ENCODE peak calls at places on chromosomes 4 and X, in six cellular contexts. One of them, this sample, is unnamed.

GRCh38 chr4:5651089-5651488 is 57.3 kb downstream of the EVC2 start:
- DNase-seq in tibial nerve: no peak
- DNase-seq in AG04450: no peak
- DNase-seq in Peyer's patch: no peak
- DNase-seq in body of pancreas: no peak
- DNase-seq in kidney: no peak
- DNase-seq in this sample: no peak

GRCh38 chr4:15988222-15988621 is 25.2 kb upstream of the FGFBP2 start:
- DNase-seq in tibial nerve: no peak
- DNase-seq in AG04450: no peak
- DNase-seq in Peyer's patch: no peak
- DNase-seq in body of pancreas: no peak
- DNase-seq in kidney: no peak
- DNase-seq in this sample: no peak

GRCh38 chr4:56220261-56220660 is 167.0 kb downstream of the AASDH start:
- DNase-seq in tibial nerve: no peak
- DNase-seq in AG04450: peak; percentile 6
- DNase-seq in Peyer's patch: no peak
- DNase-seq in body of pancreas: no peak
- DNase-seq in kidney: no peak
- DNase-seq in this sample: no peak

GRCh38 chr4:3745886-3746656 is 20.1 kb upstream of the ADRA2C start:
- DNase-seq in tibial nerve: no peak
- DNase-seq in AG04450: no peak
- DNase-seq in Peyer's patch: no peak
- DNase-seq in body of pancreas: no peak
- DNase-seq in kidney: no peak
- DNase-seq in this sample: no peak

GRCh38 chrX:129193357-129193756 is 329.9 kb downstream of the SMARCA1 start:
- DNase-seq in tibial nerve: no peak
- DNase-seq in AG04450: no peak
- DNase-seq in Peyer's patch: no peak
- DNase-seq in body of pancreas: no peak
- DNase-seq in kidney: no peak
- DNase-seq in this sample: no peak

GRCh38 chr4:184383497-184384055 is 90.8 kb downstream of the IRF2 start:
- DNase-seq in tibial nerve: peak; percentile 52
- DNase-seq in AG04450: peak; percentile 90
- DNase-seq in Peyer's patch: no peak
- DNase-seq in body of pancreas: peak; percentile 64
- DNase-seq in kidney: no peak
- DNase-seq in this sample: peak; percentile 71

GRCh38 chr4:146059153-146059552 is 116.4 kb upstream of the LSM6 start:
- DNase-seq in tibial nerve: no peak
- DNase-seq in AG04450: no peak
- DNase-seq in Peyer's patch: no peak
- DNase-seq in body of pancreas: no peak
- DNase-seq in kidney: no peak
- DNase-seq in this sample: no peak

GRCh38 chr4:122777846-122778501 is 45.5 kb downstream of the BBS12 start:
- DNase-seq in tibial nerve: no peak
- DNase-seq in AG04450: no peak
- DNase-seq in Peyer's patch: no peak
- DNase-seq in body of pancreas: no peak
- DNase-seq in kidney: no peak
- DNase-seq in this sample: no peak

GRCh38 chr4:118033148-118034060 is 882 bp upstream of the NDST3 start:
- DNase-seq in tibial nerve: no peak
- DNase-seq in AG04450: no peak
- DNase-seq in Peyer's patch: no peak
- DNase-seq in body of pancreas: peak; percentile 37
- DNase-seq in kidney: peak; percentile 82
- DNase-seq in this sample: no peak

GRCh38 chrX:31423575-31424284 is 351.9 kb upstream of the FTHL17 start:
- DNase-seq in tibial nerve: peak; percentile 47
- DNase-seq in AG04450: no peak
- DNase-seq in Peyer's patch: no peak
- DNase-seq in body of pancreas: peak; percentile 20
- DNase-seq in kidney: no peak
- DNase-seq in this sample: peak; percentile 21

GRCh38 chr4:13432453-13432852 is 51.7 kb downstream of the RAB28 start:
- DNase-seq in tibial nerve: no peak
- DNase-seq in AG04450: no peak
- DNase-seq in Peyer's patch: no peak
- DNase-seq in body of pancreas: no peak
- DNase-seq in kidney: no peak
- DNase-seq in this sample: no peak

GRCh38 chrX:74450803-74451449 is 29.6 kb downstream of the SLC16A2 start:
- DNase-seq in tibial nerve: peak; percentile 11
- DNase-seq in AG04450: peak; percentile 78
- DNase-seq in Peyer's patch: no peak
- DNase-seq in body of pancreas: peak; percentile 16
- DNase-seq in kidney: no peak
- DNase-seq in this sample: no peak

GRCh38 chr4:144583658-144584057 is 62.3 kb upstream of the HHIP start:
- DNase-seq in tibial nerve: no peak
- DNase-seq in AG04450: no peak
- DNase-seq in Peyer's patch: no peak
- DNase-seq in body of pancreas: no peak
- DNase-seq in kidney: no peak
- DNase-seq in this sample: no peak

GRCh38 chr4:13427599-13428325 is 56.4 kb downstream of the RAB28 start:
- DNase-seq in tibial nerve: no peak
- DNase-seq in AG04450: no peak
- DNase-seq in Peyer's patch: no peak
- DNase-seq in body of pancreas: no peak
- DNase-seq in kidney: no peak
- DNase-seq in this sample: no peak

DNA sequence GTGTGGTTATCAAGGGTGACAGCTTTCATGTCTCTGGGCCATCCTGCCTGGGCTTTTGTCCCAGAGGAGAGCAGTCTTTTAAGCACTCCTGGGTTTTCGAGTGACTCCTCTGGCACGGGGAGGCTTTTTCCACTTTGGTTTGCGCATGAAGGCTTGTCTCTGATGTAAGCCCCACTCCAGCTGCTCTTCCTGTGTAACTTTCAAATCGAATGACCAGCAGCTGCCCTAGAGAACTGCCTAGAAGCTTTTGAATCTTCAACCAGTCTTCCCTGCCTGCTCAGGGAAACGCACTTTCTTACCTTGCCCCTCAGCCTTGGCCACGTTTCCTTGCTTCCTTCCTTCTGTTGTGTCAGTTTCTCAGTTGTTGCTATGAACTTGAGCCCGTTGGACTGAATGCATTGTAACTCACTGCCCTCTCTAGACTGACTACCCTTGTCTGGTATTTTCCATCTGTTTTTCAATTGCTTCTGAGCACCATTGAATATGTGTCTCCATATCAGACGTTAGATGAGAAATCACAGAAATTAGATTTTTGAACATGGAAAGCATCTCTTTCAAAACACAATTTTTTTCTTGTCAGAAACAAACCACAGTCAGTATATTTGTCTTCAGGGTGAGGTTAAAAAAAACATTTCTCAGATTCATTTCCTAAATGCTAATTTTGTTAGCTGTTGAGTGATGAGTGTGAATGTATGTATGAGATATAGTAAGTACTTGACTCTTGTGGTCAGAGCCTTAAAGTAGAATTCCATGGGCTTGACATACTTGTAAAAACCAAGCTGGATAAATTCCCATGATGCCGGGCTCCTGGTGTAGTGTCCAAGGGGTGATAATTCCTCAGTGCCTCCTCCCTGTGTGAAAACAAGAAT is 45.4 kb downstream of the SLC9A6 start:
- DNase-seq in tibial nerve: peak; percentile 52
- DNase-seq in AG04450: no peak
- DNase-seq in Peyer's patch: no peak
- DNase-seq in body of pancreas: peak; percentile 9
- DNase-seq in kidney: no peak
- DNase-seq in this sample: peak; percentile 70
- H3K27ac ChIP-seq in tibial nerve: peak overlapping the region; percentile 64
- H3K27ac ChIP-seq in AG04450: peak overlapping the region; percentile 70
- H3K27ac ChIP-seq in Peyer's patch: peak overlapping the region; percentile 46
- H3K27ac ChIP-seq in body of pancreas: no peak overlapping the region
- H3K27ac ChIP-seq in kidney: no peak overlapping the region
- H3K27ac ChIP-seq in this sample: peak overlapping the region; percentile 81

GRCh38 chr4:128861856-128862518 is 52.5 kb downstream of the JADE1 start:
- DNase-seq in tibial nerve: no peak
- DNase-seq in AG04450: no peak
- DNase-seq in Peyer's patch: no peak
- DNase-seq in body of pancreas: no peak
- DNase-seq in kidney: no peak
- DNase-seq in this sample: no peak

GRCh38 chr4:128859887-128860774 is 50.6 kb downstream of the JADE1 start:
- DNase-seq in tibial nerve: peak; percentile 2
- DNase-seq in AG04450: peak; percentile 85
- DNase-seq in Peyer's patch: no peak
- DNase-seq in body of pancreas: no peak
- DNase-seq in kidney: no peak
- DNase-seq in this sample: no peak

GRCh38 chr4:128855656-128856055 is 46.2 kb downstream of the JADE1 start:
- DNase-seq in tibial nerve: no peak
- DNase-seq in AG04450: no peak
- DNase-seq in Peyer's patch: no peak
- DNase-seq in body of pancreas: no peak
- DNase-seq in kidney: no peak
- DNase-seq in this sample: no peak

GRCh38 chr4:128856246-128856645 is 46.7 kb downstream of the JADE1 start:
- DNase-seq in tibial nerve: no peak
- DNase-seq in AG04450: no peak
- DNase-seq in Peyer's patch: no peak
- DNase-seq in body of pancreas: no peak
- DNase-seq in kidney: no peak
- DNase-seq in this sample: no peak

DNA sequence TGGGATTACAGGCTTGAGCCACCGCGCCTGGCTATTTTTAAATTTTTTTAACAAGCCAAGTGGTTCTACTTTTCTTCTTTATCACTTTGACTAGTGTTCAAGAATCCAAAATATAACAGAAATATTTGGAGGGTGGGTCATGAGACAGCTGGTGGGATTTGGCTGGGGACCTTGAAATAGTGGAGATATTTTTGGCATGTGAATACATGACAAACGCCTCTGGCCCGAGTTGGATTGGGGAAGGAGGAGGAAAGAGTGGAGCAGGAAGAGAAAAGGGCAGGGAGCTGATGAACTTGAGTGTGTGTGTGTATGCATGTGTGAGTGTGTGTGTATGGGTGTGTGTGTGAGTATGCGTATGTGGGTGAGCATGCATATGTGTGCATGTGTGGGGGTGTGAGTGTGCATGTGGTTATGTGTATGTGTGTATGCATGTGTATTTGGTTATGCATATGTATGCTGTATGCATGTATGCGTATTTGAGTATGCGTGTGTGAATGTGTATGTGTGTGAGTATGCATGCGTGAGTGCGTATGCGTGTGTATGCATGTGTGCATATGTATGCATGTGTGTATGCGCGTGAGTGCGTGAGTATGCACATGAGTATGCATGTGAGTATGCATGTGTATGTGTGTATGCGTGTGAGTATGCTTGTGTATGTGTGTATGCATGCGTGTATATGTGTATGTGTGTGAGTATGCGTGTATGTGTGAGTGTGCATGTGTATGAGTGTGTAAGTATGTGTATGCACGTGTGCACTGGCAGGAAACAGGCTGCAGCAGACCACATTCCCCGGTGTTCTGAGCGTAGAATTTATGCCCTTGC is 49.6 kb downstream of the JADE1 start:
- DNase-seq in tibial nerve: no peak
- DNase-seq in AG04450: peak; percentile 58
- DNase-seq in Peyer's patch: no peak
- DNase-seq in body of pancreas: no peak
- DNase-seq in kidney: no peak
- DNase-seq in this sample: no peak
- H3K4me3 ChIP-seq in tibial nerve: no peak overlapping the region
- H3K4me3 ChIP-seq in AG04450: no peak overlapping the region
- H3K4me3 ChIP-seq in Peyer's patch: no peak overlapping the region
- H3K4me3 ChIP-seq in body of pancreas: no peak overlapping the region
- H3K4me3 ChIP-seq in kidney: no peak overlapping the region
- H3K4me3 ChIP-seq in this sample: no peak overlapping the region

GRCh38 chr4:99636422-99636821 is 21.2 kb downstream of the C4orf54 start:
- DNase-seq in tibial nerve: no peak
- DNase-seq in AG04450: no peak
- DNase-seq in Peyer's patch: no peak
- DNase-seq in body of pancreas: no peak
- DNase-seq in kidney: no peak
- DNase-seq in this sample: no peak
- H3K27ac ChIP-seq in tibial nerve: no peak overlapping the region
- H3K27ac ChIP-seq in AG04450: no peak overlapping the region
- H3K27ac ChIP-seq in Peyer's patch: no peak overlapping the region
- H3K27ac ChIP-seq in body of pancreas: no peak overlapping the region
- H3K27ac ChIP-seq in kidney: no peak overlapping the region
- H3K27ac ChIP-seq in this sample: no peak overlapping the region

GRCh38 chrX:119989905-119990408 is 46.4 kb upstream of the NKAP start:
- DNase-seq in tibial nerve: no peak
- DNase-seq in AG04450: no peak
- DNase-seq in Peyer's patch: no peak
- DNase-seq in body of pancreas: no peak
- DNase-seq in kidney: no peak
- DNase-seq in this sample: no peak

GRCh38 chrX:119996069-119996468 is 52.5 kb upstream of the NKAP start:
- DNase-seq in tibial nerve: no peak
- DNase-seq in AG04450: no peak
- DNase-seq in Peyer's patch: no peak
- DNase-seq in body of pancreas: no peak
- DNase-seq in kidney: no peak
- DNase-seq in this sample: no peak

GRCh38 chrX:119990409-119990994 is 47.0 kb upstream of the NKAP start:
- DNase-seq in tibial nerve: no peak
- DNase-seq in AG04450: no peak
- DNase-seq in Peyer's patch: no peak
- DNase-seq in body of pancreas: peak; percentile 26
- DNase-seq in kidney: no peak
- DNase-seq in this sample: no peak

GRCh38 chrX:119986203-119986602 is 42.7 kb upstream of the NKAP start:
- DNase-seq in tibial nerve: no peak
- DNase-seq in AG04450: no peak
- DNase-seq in Peyer's patch: no peak
- DNase-seq in body of pancreas: no peak
- DNase-seq in kidney: no peak
- DNase-seq in this sample: no peak

DNA sequence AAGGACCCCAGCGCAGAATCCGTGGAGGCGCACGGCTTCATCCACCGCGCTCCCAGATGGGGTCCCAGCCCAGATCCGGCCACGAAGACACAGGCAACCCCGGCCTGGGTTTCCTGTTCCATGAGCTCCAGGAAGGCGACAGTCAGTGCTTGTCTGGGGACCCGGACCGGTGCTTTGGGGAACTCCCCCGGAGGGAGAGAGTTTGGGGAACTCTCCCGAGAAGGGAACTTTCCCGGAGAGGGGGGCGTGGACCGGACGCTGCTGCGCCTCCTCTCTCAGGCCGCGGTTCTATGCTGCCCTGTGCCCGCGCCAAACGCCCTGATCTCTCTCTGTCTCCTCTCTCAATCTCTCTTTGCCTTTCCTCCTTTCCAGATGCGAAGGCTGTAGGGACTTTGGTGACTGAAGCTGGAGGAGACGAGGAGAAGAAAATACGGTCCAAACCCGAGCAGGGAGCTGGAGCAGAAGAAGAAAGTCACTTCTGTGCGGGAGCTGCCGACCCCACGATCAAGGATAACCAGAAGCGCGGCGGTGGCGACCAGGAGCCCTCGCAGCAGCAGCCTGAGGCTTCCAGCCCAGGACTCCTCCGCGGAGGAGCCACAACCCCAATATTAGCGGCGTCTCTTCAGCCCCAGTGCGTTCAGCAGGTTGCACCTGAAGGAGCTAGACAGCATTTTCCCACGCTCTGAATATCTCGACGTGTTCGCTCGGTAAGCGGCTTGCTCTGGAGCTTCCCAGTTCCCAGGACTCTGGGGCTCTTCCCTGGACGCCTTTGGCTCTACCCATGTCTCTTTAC is 47.6 kb upstream of the NKAP start:
- DNase-seq in tibial nerve: no peak
- DNase-seq in AG04450: no peak
- DNase-seq in Peyer's patch: no peak
- DNase-seq in body of pancreas: peak; percentile 28
- DNase-seq in kidney: no peak
- DNase-seq in this sample: no peak
- H3K4me3 ChIP-seq in tibial nerve: peak overlapping the region; percentile 15
- H3K4me3 ChIP-seq in AG04450: no peak overlapping the region
- H3K4me3 ChIP-seq in Peyer's patch: peak overlapping the region; percentile 24
- H3K4me3 ChIP-seq in body of pancreas: no peak overlapping the region
- H3K4me3 ChIP-seq in kidney: no peak overlapping the region
- H3K4me3 ChIP-seq in this sample: peak overlapping the region; percentile 3

This sample was measured in tibial artery.